ENCODE peak calls at places on chromosomes 6 and 20, in six cellular contexts. One of them, this sample, is unnamed. For H3K27me3 and H3K4me1, the result is how much of the 10 kb centered on the place peaks cover.

GRCh38 chr6:157278171-157278570 is 45.1 kb downstream of the TMEM242 start:
- DNase-seq in thoracic aorta: no peak
- DNase-seq in ascending aorta: no peak
- DNase-seq in breast epithelium: no peak
- DNase-seq in heart right ventricle: no peak
- DNase-seq in psoas muscle: no peak
- DNase-seq in this sample: no peak

GRCh38 chr6:44096615-44097014 is 30.6 kb downstream of the MRPL14 start:
- DNase-seq in breast epithelium: peak
- DNase-seq in ascending aorta: no peak
- DNase-seq in thoracic aorta: no peak
- DNase-seq in psoas muscle: peak
- DNase-seq in heart right ventricle: peak
- DNase-seq in this sample: peak

GRCh38 chr6:116390571-116390970 is 19.8 kb downstream of the DSE start:
- DNase-seq in psoas muscle: no peak
- DNase-seq in ascending aorta: no peak
- DNase-seq in thoracic aorta: no peak
- DNase-seq in breast epithelium: no peak
- DNase-seq in heart right ventricle: no peak
- DNase-seq in this sample: no peak

GRCh38 chr6:140445474-140446004 is 1071.1 kb upstream of the CITED2 start:
- DNase-seq in ascending aorta: no peak
- DNase-seq in thoracic aorta: no peak
- DNase-seq in heart right ventricle: no peak
- DNase-seq in psoas muscle: no peak
- DNase-seq in breast epithelium: no peak
- DNase-seq in this sample: no peak

GRCh38 chr6:20718705-20719653 is 184.7 kb downstream of the CDKAL1 start:
- DNase-seq in thoracic aorta: no peak
- DNase-seq in breast epithelium: no peak
- DNase-seq in psoas muscle: no peak
- DNase-seq in heart right ventricle: no peak
- DNase-seq in ascending aorta: no peak
- DNase-seq in this sample: no peak

GRCh38 chr20:61370841-61371303 is 118.8 kb downstream of the CDH4 start:
- DNase-seq in psoas muscle: no peak
- DNase-seq in breast epithelium: no peak
- DNase-seq in heart right ventricle: no peak
- DNase-seq in thoracic aorta: no peak
- DNase-seq in ascending aorta: no peak
- DNase-seq in this sample: no peak

GRCh38 chr20:47181056-47181862 is 175.2 kb downstream of the ZMYND8 start:
- DNase-seq in ascending aorta: no peak
- DNase-seq in thoracic aorta: no peak
- DNase-seq in heart right ventricle: no peak
- DNase-seq in breast epithelium: no peak
- DNase-seq in psoas muscle: no peak
- DNase-seq in this sample: no peak

GRCh38 chr6:19804362-19805145 is 32.6 kb upstream of the ID4 start:
- DNase-seq in psoas muscle: peak
- DNase-seq in ascending aorta: peak
- DNase-seq in heart right ventricle: peak
- DNase-seq in breast epithelium: peak
- DNase-seq in thoracic aorta: peak
- DNase-seq in this sample: peak

GRCh38 chr6:119443993-119444641 is 94.6 kb upstream of the MAN1A1 start:
- DNase-seq in thoracic aorta: no peak
- DNase-seq in ascending aorta: no peak
- DNase-seq in heart right ventricle: no peak
- DNase-seq in breast epithelium: no peak
- DNase-seq in psoas muscle: no peak
- DNase-seq in this sample: no peak

GRCh38 chr6:45807610-45808009 is 208.1 kb downstream of the CLIC5 start:
- DNase-seq in heart right ventricle: no peak
- DNase-seq in psoas muscle: no peak
- DNase-seq in breast epithelium: no peak
- DNase-seq in ascending aorta: no peak
- DNase-seq in thoracic aorta: no peak
- DNase-seq in this sample: no peak

GRCh38 chr6:144888621-144889020 is 603.5 kb downstream of the UTRN start:
- DNase-seq in breast epithelium: no peak
- DNase-seq in ascending aorta: no peak
- DNase-seq in psoas muscle: no peak
- DNase-seq in thoracic aorta: no peak
- DNase-seq in heart right ventricle: no peak
- DNase-seq in this sample: no peak

GRCh38 chr6:135951169-135951568 is 99.7 kb downstream of the PDE7B start:
- DNase-seq in heart right ventricle: no peak
- DNase-seq in ascending aorta: no peak
- DNase-seq in breast epithelium: no peak
- DNase-seq in thoracic aorta: no peak
- DNase-seq in psoas muscle: no peak
- DNase-seq in this sample: no peak

GRCh38 chr6:30463651-30464618 is 25.4 kb upstream of the HLA-E start:
- DNase-seq in thoracic aorta: no peak
- DNase-seq in breast epithelium: no peak
- DNase-seq in heart right ventricle: no peak
- DNase-seq in ascending aorta: no peak
- DNase-seq in psoas muscle: peak
- DNase-seq in this sample: no peak

GRCh38 chr6:27811383-27811782 is 100.8 kb downstream of the OR2B2 start:
- DNase-seq in ascending aorta: no peak
- DNase-seq in thoracic aorta: no peak
- DNase-seq in breast epithelium: no peak
- DNase-seq in heart right ventricle: no peak
- DNase-seq in psoas muscle: no peak
- DNase-seq in this sample: no peak

GRCh38 chr6:47663462-47664216 is 34.7 kb upstream of the ADGRF4 start:
- DNase-seq in ascending aorta: no peak
- DNase-seq in breast epithelium: no peak
- DNase-seq in psoas muscle: no peak
- DNase-seq in heart right ventricle: no peak
- DNase-seq in thoracic aorta: no peak
- DNase-seq in this sample: no peak

GRCh38 chr6:35415065-35415880 is 36.9 kb upstream of the FANCE start:
- DNase-seq in heart right ventricle: peak
- DNase-seq in psoas muscle: peak
- DNase-seq in breast epithelium: peak
- DNase-seq in ascending aorta: no peak
- DNase-seq in thoracic aorta: peak
- DNase-seq in this sample: peak

GRCh38 chr20:2485662-2486061 is 15.1 kb upstream of the SNRPB start:
- DNase-seq in breast epithelium: no peak
- DNase-seq in psoas muscle: no peak
- DNase-seq in thoracic aorta: no peak
- DNase-seq in ascending aorta: no peak
- DNase-seq in heart right ventricle: peak
- DNase-seq in this sample: no peak

GRCh38 chr6:143694013-143694412 is 16.2 kb downstream of the PHACTR2 start:
- DNase-seq in ascending aorta: no peak
- DNase-seq in psoas muscle: no peak
- DNase-seq in breast epithelium: no peak
- DNase-seq in heart right ventricle: no peak
- DNase-seq in thoracic aorta: no peak
- DNase-seq in this sample: no peak

GRCh38 chr6:20893415-20893814 is 359.2 kb downstream of the CDKAL1 start:
- DNase-seq in heart right ventricle: no peak
- DNase-seq in psoas muscle: no peak
- DNase-seq in ascending aorta: no peak
- DNase-seq in breast epithelium: no peak
- DNase-seq in thoracic aorta: no peak
- DNase-seq in this sample: no peak

GRCh38 chr6:70210462-70210861 is 92.4 kb downstream of the COL9A1 start:
- DNase-seq in thoracic aorta: no peak
- DNase-seq in heart right ventricle: no peak
- DNase-seq in psoas muscle: no peak
- DNase-seq in breast epithelium: no peak
- DNase-seq in ascending aorta: no peak
- DNase-seq in this sample: no peak

GRCh38 chr6:168031411-168032382 is 34.2 kb downstream of the KIF25 start:
- DNase-seq in thoracic aorta: no peak
- DNase-seq in psoas muscle: no peak
- DNase-seq in ascending aorta: no peak
- DNase-seq in breast epithelium: no peak
- DNase-seq in heart right ventricle: peak
- DNase-seq in this sample: no peak

GRCh38 chr6:127118505-127119360 is at the start of gene RSPO3:
- DNase-seq in ascending aorta: no peak
- DNase-seq in thoracic aorta: no peak
- DNase-seq in heart right ventricle: no peak
- DNase-seq in psoas muscle: peak
- DNase-seq in breast epithelium: no peak
- DNase-seq in this sample: no peak

GRCh38 chr6:31922942-31923341 is 4.6 kb upstream of the C2 start:
- DNase-seq in psoas muscle: no peak
- DNase-seq in breast epithelium: no peak
- DNase-seq in heart right ventricle: no peak
- DNase-seq in ascending aorta: no peak
- DNase-seq in thoracic aorta: no peak
- DNase-seq in this sample: no peak

GRCh38 chr20:63963784-63964301 is 5.9 kb downstream of the ZNF512B start:
- DNase-seq in psoas muscle: peak
- DNase-seq in heart right ventricle: no peak
- DNase-seq in ascending aorta: no peak
- DNase-seq in thoracic aorta: no peak
- DNase-seq in breast epithelium: no peak
- DNase-seq in this sample: no peak

GRCh38 chr6:41367061-41367460 is 31.7 kb downstream of the NCR2 start:
- DNase-seq in psoas muscle: no peak
- DNase-seq in ascending aorta: no peak
- DNase-seq in thoracic aorta: no peak
- DNase-seq in breast epithelium: no peak
- DNase-seq in heart right ventricle: no peak
- DNase-seq in this sample: no peak

GRCh38 chr6:168597471-168597875 is 156.5 kb downstream of the SMOC2 start:
- DNase-seq in breast epithelium: no peak
- DNase-seq in thoracic aorta: no peak
- DNase-seq in ascending aorta: no peak
- DNase-seq in psoas muscle: no peak
- DNase-seq in heart right ventricle: no peak
- DNase-seq in this sample: no peak

GRCh38 chr20:8964944-8965562 is 103.8 kb upstream of the PLCB4 start:
- DNase-seq in ascending aorta: no peak
- DNase-seq in thoracic aorta: no peak
- DNase-seq in heart right ventricle: no peak
- DNase-seq in breast epithelium: no peak
- DNase-seq in psoas muscle: no peak
- DNase-seq in this sample: no peak

GRCh38 chr20:3163099-3164042 is 3.7 kb upstream of the FASTKD5 start:
- DNase-seq in breast epithelium: no peak
- DNase-seq in psoas muscle: no peak
- DNase-seq in thoracic aorta: no peak
- DNase-seq in ascending aorta: no peak
- DNase-seq in heart right ventricle: no peak
- DNase-seq in this sample: no peak

GRCh38 chr6:129189266-129189665 is 306.3 kb downstream of the LAMA2 start:
- DNase-seq in psoas muscle: no peak
- DNase-seq in breast epithelium: no peak
- DNase-seq in ascending aorta: no peak
- DNase-seq in heart right ventricle: no peak
- DNase-seq in thoracic aorta: no peak
- DNase-seq in this sample: no peak

GRCh38 chr6:32149932-32150920 is 1.5 kb downstream of the PRRT1 start:
- DNase-seq in breast epithelium: no peak
- DNase-seq in psoas muscle: no peak
- DNase-seq in thoracic aorta: no peak
- DNase-seq in heart right ventricle: no peak
- DNase-seq in ascending aorta: no peak
- DNase-seq in this sample: no peak

GRCh38 chr20:53672484-53673129 is 79.0 kb upstream of the ZNF217 start:
- DNase-seq in breast epithelium: no peak
- DNase-seq in psoas muscle: no peak
- DNase-seq in heart right ventricle: no peak
- DNase-seq in thoracic aorta: no peak
- DNase-seq in ascending aorta: no peak
- DNase-seq in this sample: no peak

GRCh38 chr6:55632953-55633352 is 54.0 kb upstream of the HMGCLL1 start:
- DNase-seq in breast epithelium: no peak
- DNase-seq in thoracic aorta: no peak
- DNase-seq in heart right ventricle: no peak
- DNase-seq in psoas muscle: no peak
- DNase-seq in ascending aorta: no peak
- DNase-seq in this sample: no peak

DNA sequence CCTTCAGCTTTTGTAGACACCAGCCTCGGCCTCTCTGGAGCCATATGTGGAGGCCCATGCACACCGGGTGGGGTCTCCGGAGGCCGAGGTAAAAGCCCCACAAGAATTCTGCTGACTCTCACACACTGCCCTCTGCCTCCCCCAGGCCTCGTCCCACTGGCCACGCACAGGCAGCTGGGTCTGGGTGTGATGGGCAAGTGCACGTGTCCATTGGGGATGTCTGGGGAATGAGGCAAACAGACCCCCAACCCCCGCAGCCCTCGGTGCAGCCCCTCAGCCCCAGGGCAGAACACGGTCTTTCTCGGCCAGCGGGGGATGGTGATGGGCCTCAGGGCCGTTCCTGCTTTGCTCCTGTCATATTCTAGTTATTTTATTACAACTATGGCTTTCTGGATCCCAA is 44.0 kb upstream of the GATA5 start:
- DNase-seq in heart right ventricle: no peak
- DNase-seq in thoracic aorta: no peak
- DNase-seq in breast epithelium: no peak
- DNase-seq in psoas muscle: no peak
- DNase-seq in ascending aorta: no peak
- DNase-seq in this sample: no peak
- H3K27me3 ChIP-seq in heart right ventricle: under half
- H3K27me3 ChIP-seq in thoracic aorta: under half
- H3K27me3 ChIP-seq in breast epithelium: under half
- H3K27me3 ChIP-seq in psoas muscle: under half
- H3K27me3 ChIP-seq in ascending aorta: under half
- H3K27me3 ChIP-seq in this sample: under half

GRCh38 chr6:17497701-17498100 is 102.4 kb upstream of the FAM8A1 start:
- DNase-seq in psoas muscle: no peak
- DNase-seq in ascending aorta: no peak
- DNase-seq in breast epithelium: no peak
- DNase-seq in thoracic aorta: no peak
- DNase-seq in heart right ventricle: no peak
- DNase-seq in this sample: no peak
- H3K4me1 ChIP-seq in psoas muscle: under half
- H3K4me1 ChIP-seq in ascending aorta: under half
- H3K4me1 ChIP-seq in breast epithelium: under half
- H3K4me1 ChIP-seq in thoracic aorta: under half
- H3K4me1 ChIP-seq in heart right ventricle: under half
- H3K4me1 ChIP-seq in this sample: under half

GRCh38 chr20:59519707-59520014 is 84.7 kb upstream of the PHACTR3 start:
- DNase-seq in thoracic aorta: no peak
- DNase-seq in heart right ventricle: no peak
- DNase-seq in ascending aorta: no peak
- DNase-seq in psoas muscle: no peak
- DNase-seq in breast epithelium: no peak
- DNase-seq in this sample: no peak
- H3K27me3 ChIP-seq in thoracic aorta: under half
- H3K27me3 ChIP-seq in heart right ventricle: under half
- H3K27me3 ChIP-seq in ascending aorta: under half
- H3K27me3 ChIP-seq in psoas muscle: under half
- H3K27me3 ChIP-seq in breast epithelium: under half
- H3K27me3 ChIP-seq in this sample: under half

GRCh38 chr6:150123645-150124044 is 19.2 kb upstream of the PPP1R14C start:
- DNase-seq in thoracic aorta: no peak
- DNase-seq in heart right ventricle: no peak
- DNase-seq in breast epithelium: no peak
- DNase-seq in psoas muscle: no peak
- DNase-seq in ascending aorta: no peak
- DNase-seq in this sample: no peak
- H3K4me1 ChIP-seq in thoracic aorta: under half
- H3K4me1 ChIP-seq in heart right ventricle: under half
- H3K4me1 ChIP-seq in breast epithelium: under half
- H3K4me1 ChIP-seq in psoas muscle: under half
- H3K4me1 ChIP-seq in ascending aorta: under half
- H3K4me1 ChIP-seq in this sample: under half